ENCODE peak calls at places on chromosomes 3 and 15, in five cellular contexts. E, X, W, Z and G are unnamed samples.
A peak's percentile ranks its signal among the peaks of the same experiment; 100 is the strongest.

GRCh38 chr15:73956276-73957086 is 30.2 kb downstream of the LOXL1 start:
- DNase-seq in E (no peak), X (no peak), W (peak; percentile 10), Z (no peak), G (no peak)

GRCh38 chr3:188905991-188906635 is 265.7 kb upstream of the TPRG1 start:
- DNase-seq in E (no peak), X (no peak), W (no peak), Z (no peak), G (no peak)

GRCh38 chr3:28467414-28467813 is 118.8 kb upstream of the AZI2 start:
- DNase-seq in E (no peak), X (no peak), W (no peak), Z (no peak), G (no peak)

GRCh38 chr3:172675371-172676193 is 35.3 kb downstream of the NCEH1 start:
- DNase-seq in E (no peak), X (no peak), W (no peak), Z (peak; percentile 18), G (no peak)

GRCh38 chr15:74843891-74844299 is 939 bp upstream of the ULK3 start:
- DNase-seq in E (no peak), X (no peak), W (no peak), Z (no peak), G (no peak)

GRCh38 chr3:119637679-119638525 is 22.5 kb downstream of the POPDC2 start:
- DNase-seq in E (no peak), X (no peak), W (no peak), Z (no peak), G (no peak)

GRCh38 chr3:51630513-51630912 is 40.5 kb upstream of the TEX264 start:
- DNase-seq in E (no peak), X (no peak), W (no peak), Z (no peak), G (no peak)

GRCh38 chr3:160707187-160707789 is 30.3 kb downstream of the ARL14 start:
- DNase-seq in E (no peak), X (no peak), W (no peak), Z (no peak), G (no peak)

GRCh38 chr15:94671845-94672524 is 440.6 kb downstream of the MCTP2 start:
- DNase-seq in E (no peak), X (no peak), W (no peak), Z (no peak), G (no peak)

GRCh38 chr3:149536429-149536828 is 61.9 kb downstream of the TM4SF4 start:
- DNase-seq in E (no peak), X (no peak), W (no peak), Z (no peak), G (no peak)

GRCh38 chr3:78857494-78858111 is 910.2 kb downstream of the ROBO1 start:
- DNase-seq in E (no peak), X (no peak), W (no peak), Z (no peak), G (no peak)

GRCh38 chr3:40232626-40233025 is 76.9 kb upstream of the EIF1B start:
- DNase-seq in E (no peak), X (no peak), W (no peak), Z (no peak), G (no peak)

GRCh38 chr15:60844431-60845174 is 365.7 kb upstream of the ICE2 start:
- DNase-seq in E (no peak), X (peak; percentile 39), W (no peak), Z (no peak), G (no peak)

GRCh38 chr3:188001052-188001567 is 152.8 kb upstream of the LPP start:
- DNase-seq in E (no peak), X (no peak), W (no peak), Z (no peak), G (no peak)

GRCh38 chr3:122265937-122266336 is 59.1 kb upstream of the CSTA start:
- DNase-seq in E (no peak), X (no peak), W (no peak), Z (no peak), G (no peak)

GRCh38 chr3:29384640-29385039 is 103.8 kb downstream of the RBMS3 start:
- DNase-seq in E (no peak), X (no peak), W (no peak), Z (no peak), G (no peak)

GRCh38 chr3:184666422-184666821 is 45.4 kb downstream of the MAGEF1 start:
- DNase-seq in E (no peak), X (no peak), W (no peak), Z (no peak), G (no peak)

GRCh38 chr3:60182697-60183096 is 1068.6 kb downstream of the FHIT start:
- DNase-seq in E (no peak), X (no peak), W (no peak), Z (no peak), G (no peak)

GRCh38 chr3:8538904-8539303 is 37.3 kb downstream of the LMCD1 start:
- DNase-seq in E (no peak), X (no peak), W (no peak), Z (no peak), G (no peak)

GRCh38 chr15:33292718-33293307 is 18.0 kb upstream of the RYR3 start:
- DNase-seq in E (no peak), X (peak; percentile 3), W (no peak), Z (peak; percentile 19), G (no peak)

GRCh38 chr15:71547066-71547465 is 263.3 kb upstream of the NR2E3 start:
- DNase-seq in E (no peak), X (no peak), W (no peak), Z (no peak), G (no peak)

GRCh38 chr3:79247367-79248103 is 520.3 kb downstream of the ROBO1 start:
- DNase-seq in E (no peak), X (no peak), W (no peak), Z (no peak), G (no peak)

GRCh38 chr15:72128360-72128759 is 10.2 kb downstream of the SENP8 start:
- DNase-seq in E (no peak), X (no peak), W (no peak), Z (no peak), G (no peak)

GRCh38 chr3:104359546-104359945 is 1007.2 kb upstream of the ALCAM start:
- DNase-seq in E (no peak), X (no peak), W (no peak), Z (no peak), G (no peak)

GRCh38 chr3:82509951-82510603 is 748.6 kb upstream of the GBE1 start:
- DNase-seq in E (no peak), X (no peak), W (no peak), Z (no peak), G (no peak)

GRCh38 chr3:183489455-183490210 is 61.2 kb upstream of the MCF2L2 start:
- DNase-seq in E (no peak), X (no peak), W (no peak), Z (no peak), G (no peak)

GRCh38 chr3:16357698-16358097 is 92.7 kb downstream of the OXNAD1 start:
- DNase-seq in E (no peak), X (no peak), W (no peak), Z (no peak), G (no peak)

GRCh38 chr3:15050405-15051092 is 14.6 kb downstream of the MRPS25 start:
- DNase-seq in E (no peak), X (no peak), W (peak; percentile 52), Z (no peak), G (peak; percentile 40)

GRCh38 chr3:65888980-65889706 is 149.6 kb downstream of the MAGI1 start:
- DNase-seq in E (no peak), X (no peak), W (no peak), Z (no peak), G (no peak)

GRCh38 chr3:110568246-110568645 is 503.4 kb upstream of the NECTIN3 start:
- DNase-seq in E (no peak), X (no peak), W (no peak), Z (no peak), G (no peak)

GRCh38 chr3:183914856-183915255 is 30.2 kb upstream of the PARL start:
- DNase-seq in E (no peak), X (no peak), W (no peak), Z (no peak), G (no peak)